ENCODE peak calls at places on chromosomes 13 and 19, in eight cellular contexts. J is IMR-90, I is choroid plexus epithelial cell, Y is tibial nerve, C is fibroblast of pulmonary artery, B is AG10803, Z is OCI-LY7, W is H1. F is an unnamed sample.

GRCh38 chr19:18477042-18477760 is 39.3 kb upstream of the ISYNA1 start:
- DNase-seq in J (no peak), I (peak; percentile 56), Y (no peak), C (no peak), B (no peak), Z (no peak), W (no peak), F (no peak)

GRCh38 chr19:52120286-52120685 is 19.5 kb downstream of the ZNF616 start:
- DNase-seq in J (no peak), I (no peak), Y (no peak), C (no peak), B (no peak), Z (no peak), W (no peak), F (no peak)

GRCh38 chr19:15432018-15432494 is 13.3 kb upstream of the AKAP8L start:
- DNase-seq in J (no peak), I (no peak), Y (no peak), C (no peak), B (no peak), Z (peak; percentile 33), W (no peak), F (no peak)

GRCh38 chr19:50358483-50359431 is 6.7 kb downstream of the NAPSA start:
- DNase-seq in J (peak; percentile 20), I (peak; percentile 41), Y (no peak), C (peak; percentile 56), B (peak; percentile 23), Z (no peak), W (no peak), F (peak; percentile 61)

GRCh38 chr19:4516199-4516938 is 1.9 kb downstream of the PLIN4 start:
- DNase-seq in J (no peak), I (no peak), Y (no peak), C (no peak), B (no peak), Z (no peak), W (peak; percentile 46), F (no peak)

GRCh38 chr13:66657165-66657895 is 572.8 kb downstream of the PCDH9 start:
- DNase-seq in J (peak; percentile 98), I (peak; percentile 95), Y (peak; percentile 8), C (peak; percentile 99), B (peak; percentile 90), Z (no peak), W (no peak), F (peak; percentile 96)

GRCh38 chr13:113428871-113429607 is 24.2 kb downstream of the ADPRHL1 start:
- DNase-seq in J (no peak), I (no peak), Y (no peak), C (no peak), B (no peak), Z (no peak), W (no peak), F (no peak)

GRCh38 chr13:29182216-29182615 is 362.1 kb downstream of the MTUS2 start:
- DNase-seq in J (no peak), I (no peak), Y (no peak), C (no peak), B (no peak), Z (no peak), W (no peak), F (no peak)

GRCh38 chr19:29622191-29623070 is 16.3 kb downstream of the POP4 start:
- DNase-seq in J (no peak), I (peak; percentile 49), Y (no peak), C (peak; percentile 54), B (peak; percentile 27), Z (no peak), W (no peak), F (no peak)

GRCh38 chr19:19402656-19403372 is 2.7 kb upstream of the GATAD2A start:
- DNase-seq in J (no peak), I (peak; percentile 46), Y (no peak), C (peak; percentile 52), B (peak; percentile 72), Z (no peak), W (no peak), F (peak; percentile 47)

GRCh38 chr13:111344471-111345191 is 24.2 kb downstream of the TEX29 start:
- DNase-seq in J (peak; percentile 92), I (peak; percentile 71), Y (no peak), C (peak; percentile 3), B (peak; percentile 57), Z (no peak), W (peak; percentile 70), F (peak; percentile 10)

GRCh38 chr13:113528101-113528797 is 37.7 kb upstream of the DCUN1D2 start:
- DNase-seq in J (no peak), I (no peak), Y (no peak), C (no peak), B (no peak), Z (no peak), W (no peak), F (no peak)

GRCh38 chr19:52527954-52528326 is 472 bp downstream of the ZNF808 start:
- DNase-seq in J (no peak), I (no peak), Y (no peak), C (no peak), B (peak; percentile 1), Z (no peak), W (peak; percentile 52), F (no peak)

GRCh38 chr13:51202477-51203046 is 19.6 kb upstream of the FAM124A start:
- DNase-seq in J (no peak), I (no peak), Y (no peak), C (no peak), B (no peak), Z (no peak), W (no peak), F (no peak)

GRCh38 chr19:46076951-46077814 is 36.4 kb upstream of the IGFL4 start:
- DNase-seq in J (peak; percentile 79), I (peak; percentile 92), Y (peak; percentile 26), C (peak; percentile 89), B (peak; percentile 73), Z (peak; percentile 30), W (peak; percentile 85), F (peak; percentile 87)

GRCh38 chr13:77492982-77493381 is 42.5 kb upstream of the SCEL start:
- DNase-seq in J (no peak), I (peak; percentile 71), Y (no peak), C (peak; percentile 54), B (no peak), Z (peak; percentile 30), W (no peak), F (peak; percentile 58)

GRCh38 chr13:39347926-39348901 is 254.8 kb downstream of the LHFPL6 start:
- DNase-seq in J (no peak), I (peak; percentile 74), Y (no peak), C (no peak), B (no peak), Z (no peak), W (peak; percentile 52), F (no peak)

GRCh38 chr13:31786011-31786410 is 46.7 kb downstream of the RXFP2 start:
- DNase-seq in J (no peak), I (peak; percentile 23), Y (peak; percentile 36), C (peak; percentile 39), B (peak; percentile 77), Z (no peak), W (no peak), F (no peak)

GRCh38 chr13:40207110-40207478 is 459.3 kb downstream of the FOXO1 start:
- DNase-seq in J (no peak), I (no peak), Y (no peak), C (no peak), B (no peak), Z (peak; percentile 86), W (no peak), F (no peak)

GRCh38 chr13:83950284-83950683 is 68.0 kb upstream of the SLITRK1 start:
- DNase-seq in J (no peak), I (no peak), Y (no peak), C (no peak), B (no peak), Z (no peak), W (no peak), F (no peak)

GRCh38 chr13:57857945-57858344 is 226.4 kb downstream of the PCDH17 start:
- DNase-seq in J (no peak), I (no peak), Y (no peak), C (no peak), B (no peak), Z (no peak), W (no peak), F (no peak)

GRCh38 chr19:41649827-41650226 is 23.0 kb upstream of the CEACAM4 start:
- DNase-seq in J (no peak), I (no peak), Y (no peak), C (no peak), B (no peak), Z (no peak), W (no peak), F (peak; percentile 1)
- H3K4me3 ChIP-seq in J (no peak overlapping the region), I (no peak overlapping the region), Y (no peak overlapping the region), C (no peak overlapping the region), B (no peak overlapping the region), Z (no peak overlapping the region), W (no peak overlapping the region), F (no peak overlapping the region)

GRCh38 chr13:30551194-30551593 is 66.5 kb upstream of the USPL1 start:
- DNase-seq in J (peak; percentile 43), I (peak; percentile 66), Y (no peak), C (peak; percentile 56), B (peak; percentile 43), Z (peak; percentile 83), W (no peak), F (peak; percentile 44)
- TF ChIP-seq CTCF in J (peak; percentile 38), I (peak; percentile 49), Y (no peak), C (peak; percentile 30), B (peak; percentile 43), Z (peak; percentile 93), W (no peak), F (peak; percentile 27)

DNA sequence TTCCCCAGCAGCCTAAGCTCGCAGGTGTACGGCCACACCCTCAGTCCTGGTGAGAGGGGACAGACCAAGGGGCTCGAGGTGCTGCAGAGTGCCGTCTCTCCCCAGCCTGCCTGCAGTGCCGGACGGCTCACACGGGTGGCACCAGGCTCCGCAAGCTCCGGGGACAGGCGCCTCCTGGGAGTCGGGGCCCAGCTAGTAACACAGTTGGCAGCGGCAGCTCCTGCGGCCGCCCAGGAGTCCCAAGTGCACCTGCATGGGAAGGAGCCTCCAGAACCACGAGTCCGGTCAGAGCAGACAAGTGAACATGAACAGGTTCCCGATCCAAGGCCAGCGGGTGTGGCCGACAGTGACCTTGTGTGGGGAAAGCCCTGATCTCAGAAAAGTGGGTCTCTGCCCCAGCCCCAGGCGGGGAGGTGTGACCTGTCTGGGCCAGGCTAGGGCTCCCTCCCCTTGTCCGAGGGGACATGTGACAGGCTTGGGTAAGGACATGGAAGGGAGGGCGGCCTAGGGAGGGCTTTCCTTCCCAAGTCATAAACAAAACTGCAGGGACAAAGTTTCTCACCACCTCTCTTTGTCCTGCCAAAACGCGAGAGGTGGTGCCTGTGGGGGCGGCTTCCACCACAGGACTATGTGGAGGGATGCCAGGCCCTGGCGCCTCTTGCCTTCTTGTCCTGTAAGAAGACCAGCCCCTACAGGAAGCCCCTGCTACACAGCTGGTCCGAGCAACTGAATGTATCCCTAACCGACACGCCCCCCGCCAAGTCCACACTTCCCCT is 46.5 kb downstream of the MLLT1 start:
- DNase-seq in J (peak; percentile 43), I (no peak), Y (no peak), C (peak; percentile 73), B (peak; percentile 74), Z (no peak), W (no peak), F (peak; percentile 79)
- H3K4me3 ChIP-seq in J (no peak overlapping the region), I (no peak overlapping the region), Y (no peak overlapping the region), C (no peak overlapping the region), B (peak overlapping the region; percentile 41), Z (no peak overlapping the region), W (no peak overlapping the region), F (no peak overlapping the region)

DNA sequence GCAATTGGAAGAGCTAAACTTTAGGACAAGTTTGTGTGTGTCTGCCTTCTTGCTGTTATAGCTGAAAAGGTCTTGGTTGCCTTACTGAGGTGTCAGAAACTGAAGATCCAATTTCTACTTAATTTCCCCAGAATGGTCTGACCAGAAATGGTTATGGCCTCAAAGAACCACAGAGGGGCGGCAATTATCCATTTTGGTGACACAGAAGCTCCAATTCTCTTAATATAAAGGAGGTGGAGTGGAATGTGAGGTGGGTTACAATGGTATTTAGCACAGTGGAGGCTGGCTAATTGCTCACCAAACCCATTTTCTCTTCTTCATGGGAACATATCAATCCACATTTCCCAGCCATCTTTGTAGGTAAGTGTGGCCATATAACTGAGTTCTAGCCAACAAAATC is 1157.2 kb downstream of the OLFM4 start:
- DNase-seq in J (no peak), I (no peak), Y (no peak), C (no peak), B (no peak), Z (no peak), W (peak; percentile 49), F (no peak)
- TF ChIP-seq CTCF in J (no peak), I (no peak), Y (no peak), C (no peak), B (no peak), Z (peak; percentile 24), W (no peak), F (no peak)

F was measured in cardiac fibroblast.